ENCODE peak calls at places on chromosomes 4 and X, in four cellular contexts. M is left lung, O is stomach, P is AG10803. C is an unnamed sample.

GRCh38 chr4:81214518-81215218 is 354 bp downstream of the PRKG2 start:
- DNase-seq in M (peak), O (no peak), P (peak), C (peak)

GRCh38 chr4:112979881-112980421 is 69.5 kb upstream of the ANK2 start:
- DNase-seq in O (no peak), P (no peak), M (peak), C (no peak)

GRCh38 chr4:3468804-3469203 is 5.7 kb downstream of the DOK7 start:
- DNase-seq in P (no peak), O (no peak), M (peak), C (no peak)

GRCh38 chr4:61204353-61204752 is 4.2 kb downstream of the ADGRL3 start:
- DNase-seq in M (no peak), P (no peak), O (no peak), C (peak)

GRCh38 chr4:121736735-121737351 is 28.1 kb downstream of the SMIM43 start:
- DNase-seq in P (peak), M (no peak), O (no peak), C (peak)

GRCh38 chr4:20589436-20589835 is 110.8 kb upstream of the PACRGL start:
- DNase-seq in O (no peak), P (no peak), M (no peak), C (no peak)

GRCh38 chr4:36237366-36238353 is 6.7 kb downstream of the ARAP2 start:
- DNase-seq in O (no peak), M (no peak), P (no peak), C (no peak)

GRCh38 chr4:2487632-2488031 is 18.7 kb downstream of the RNF4 start:
- DNase-seq in P (no peak), M (no peak), O (no peak), C (no peak)

GRCh38 chr4:20512053-20512810 is 188.0 kb upstream of the PACRGL start:
- DNase-seq in P (no peak), O (no peak), M (no peak), C (peak)

GRCh38 chr4:187004628-187005027 is 281.0 kb upstream of the FAT1 start:
- DNase-seq in M (no peak), O (no peak), P (no peak), C (no peak)

GRCh38 chr4:153530284-153530995 is 64.3 kb downstream of the TMEM131L start:
- DNase-seq in M (no peak), O (no peak), P (no peak), C (no peak)

GRCh38 chr4:120555058-120555457 is 367.5 kb downstream of the PRDM5 start:
- DNase-seq in O (no peak), P (no peak), M (no peak), C (no peak)

GRCh38 chrX:140507982-140508305 is 3.1 kb upstream of the SOX3 start:
- DNase-seq in O (no peak), P (no peak), M (no peak), C (no peak)

GRCh38 chrX:117376460-117376859 is 740.1 kb downstream of the KLHL13 start:
- DNase-seq in O (no peak), P (no peak), M (no peak), C (no peak)

GRCh38 chr4:71293705-71294104 is 45.1 kb upstream of the SLC4A4 start:
- DNase-seq in M (no peak), O (no peak), P (peak), C (peak)

GRCh38 chr4:181289203-181289602 is 954.0 kb upstream of the TENM3 start:
- DNase-seq in P (no peak), M (no peak), O (no peak), C (no peak)

GRCh38 chr4:155187989-155188388 is 20.4 kb upstream of the NPY2R start:
- DNase-seq in M (no peak), O (no peak), P (no peak), C (no peak)

GRCh38 chr4:148163011-148163410 is 279.2 kb downstream of the NR3C2 start:
- DNase-seq in O (no peak), P (no peak), M (no peak), C (no peak)

GRCh38 chrX:56975611-56976010 is 19.7 kb downstream of the SPIN3 start:
- DNase-seq in O (no peak), P (peak), M (no peak), C (peak)

GRCh38 chrX:8731579-8732395 is at the start of gene ANOS1:
- DNase-seq in P (no peak), O (peak), M (peak), C (no peak)

GRCh38 chr4:111562811-111563210 is 582.4 kb upstream of the FAM241A start:
- DNase-seq in M (no peak), P (peak), O (no peak), C (no peak)

DNA sequence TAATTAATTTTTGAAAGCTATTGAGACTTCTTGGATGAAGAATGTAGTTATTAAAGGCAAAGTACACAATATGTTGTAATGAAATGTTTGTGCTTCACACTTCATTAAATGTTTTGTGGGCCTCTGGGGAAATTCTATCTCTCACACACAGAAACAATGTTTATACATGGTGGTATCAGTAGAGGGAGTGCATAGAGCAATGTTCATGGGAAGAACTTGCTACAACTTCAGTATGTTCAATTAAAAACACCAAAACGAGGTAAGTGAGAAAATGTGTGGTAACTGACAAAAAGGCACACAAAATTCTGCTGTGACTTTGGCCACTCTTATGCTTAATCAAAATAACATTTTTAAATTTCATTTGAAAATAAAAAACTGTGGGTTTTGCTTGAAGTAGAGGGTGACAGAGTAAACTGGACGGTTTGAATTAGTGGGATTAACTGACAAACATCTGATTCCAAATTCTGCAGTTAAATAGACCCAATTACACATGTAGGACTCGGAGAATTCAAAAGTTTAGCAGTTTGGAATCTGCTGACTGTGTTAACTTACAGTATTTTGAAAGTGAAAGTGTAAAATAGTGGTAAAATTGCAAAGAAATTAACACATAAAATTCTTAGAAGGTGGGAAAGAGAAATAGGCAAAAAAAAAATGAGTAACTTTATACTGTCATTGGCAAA is 111.4 kb upstream of the TTC29 start:
- DNase-seq in P (peak), M (no peak), O (no peak), C (peak)
- TF ChIP-seq CTCF in P (peak), M (no peak), O (no peak), C (peak)

GRCh38 chr4:98657531-98658286 is 702 bp downstream of the TSPAN5 start:
- DNase-seq in M (no peak), O (no peak), P (peak), C (peak)
- H3K4me3 ChIP-seq in M (peak), O (peak), P (peak), C (peak)

GRCh38 chrX:39652336-39652735 is 445.4 kb downstream of the BCOR start:
- DNase-seq in P (no peak), M (no peak), O (no peak), C (peak)
- TF ChIP-seq CTCF in P (peak), M (no peak), O (peak), C (peak)

GRCh38 chr4:142566780-142567179 is 279.3 kb downstream of the INPP4B start:
- DNase-seq in O (no peak), M (no peak), P (no peak), C (no peak)
- H3K4me3 ChIP-seq in O (peak), M (peak), P (no peak), C (no peak)

DNA sequence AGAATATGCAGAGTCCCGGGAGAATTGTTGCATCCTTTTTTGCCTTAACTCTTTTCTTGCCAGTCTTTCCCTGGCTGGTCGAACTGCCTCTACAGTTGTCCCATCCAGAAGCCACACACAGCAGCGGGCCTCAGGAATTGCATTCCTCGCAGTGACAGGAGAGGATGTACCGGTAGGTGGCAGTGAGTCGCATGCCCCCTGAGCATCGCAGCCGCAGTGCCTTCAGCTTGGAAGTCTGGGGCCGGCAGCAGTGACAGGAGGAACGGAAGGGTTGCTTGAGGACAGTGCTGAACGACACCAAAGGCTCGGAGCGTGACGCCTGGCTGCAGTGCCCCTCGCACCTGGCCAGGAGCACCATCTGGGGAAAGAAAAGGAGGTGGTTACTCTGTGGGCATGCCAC is 23.5 kb downstream of the NDP start:
- DNase-seq in M (no peak), O (no peak), P (no peak), C (peak)
- TF ChIP-seq CTCF in M (peak), O (no peak), P (peak), C (peak)

GRCh38 chr4:23889368-23889767 is 479 bp downstream of the PPARGC1A start:
- DNase-seq in M (no peak), O (no peak), P (no peak), C (peak)

GRCh38 chr4:23889814-23890269 is at the start of gene PPARGC1A:
- DNase-seq in O (peak), P (no peak), M (no peak), C (peak)

GRCh38 chr4:23888421-23889319 is 1.2 kb downstream of the PPARGC1A start:
- DNase-seq in O (no peak), M (no peak), P (peak), C (peak)

GRCh38 chr4:23891064-23891421 is 1.2 kb upstream of the PPARGC1A start:
- DNase-seq in M (no peak), P (no peak), O (no peak), C (no peak)

DNA sequence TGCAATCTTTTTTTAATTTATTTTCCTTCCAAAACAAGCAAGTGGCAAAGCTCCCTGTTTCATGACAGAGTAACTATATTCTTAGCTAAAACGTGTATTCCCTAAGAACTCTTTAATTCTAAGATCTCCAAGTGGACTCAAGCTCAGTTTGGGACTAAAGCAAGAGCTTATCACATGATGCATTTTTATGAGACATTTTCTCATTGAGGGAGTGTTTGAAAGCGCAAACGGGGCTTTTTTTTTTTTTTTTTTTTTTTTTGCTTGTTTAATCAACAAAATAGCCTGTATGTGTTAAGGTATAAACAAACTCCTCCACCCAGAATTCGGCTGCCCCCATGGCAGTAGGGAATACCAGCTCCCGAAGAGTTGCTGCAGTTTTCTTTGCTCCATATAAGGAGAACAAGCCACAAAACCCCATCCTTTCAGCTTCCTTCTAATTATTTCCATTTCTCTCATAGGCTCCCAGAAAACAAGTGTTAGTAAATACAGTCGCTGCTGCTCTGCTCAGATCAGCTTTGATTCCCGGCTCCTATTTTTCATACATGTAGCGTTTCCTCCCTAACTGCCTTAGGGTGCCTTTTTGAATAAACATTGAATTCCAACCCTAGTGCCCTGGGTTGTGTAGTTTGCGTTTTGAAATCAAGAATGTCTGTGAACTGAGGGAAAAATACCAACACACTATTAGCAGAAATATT is 669 bp upstream of the PPARGC1A start:
- DNase-seq in O (no peak), M (no peak), P (no peak), C (peak)
- H3K4me3 ChIP-seq in O (peak), M (peak), P (peak), C (no peak)

GRCh38 chr4:102454981-102455690 is 46.0 kb upstream of the NFKB1 start:
- DNase-seq in P (peak), M (no peak), O (no peak), C (no peak)
- TF ChIP-seq CTCF in P (no peak), M (no peak), O (no peak), C (no peak)

C was measured in cardiac fibroblast.